ENCODE peak calls at places on chromosome 14, in five cellular contexts. One of them, this sample, is unnamed. For H3K36me3, the result is how much of the 10 kb centered on the place peaks cover.

GRCh38 chr14:59186316-59186715 is 2.2 kb upstream of the DAAM1 start:
- DNase-seq in breast epithelium: no peak
- DNase-seq in ovary: no peak
- DNase-seq in transverse colon: no peak
- DNase-seq in Peyer's patch: no peak
- DNase-seq in this sample: no peak

GRCh38 chr14:81366259-81366658 is 33.9 kb downstream of the STON2 start:
- DNase-seq in breast epithelium: no peak
- DNase-seq in ovary: no peak
- DNase-seq in transverse colon: no peak
- DNase-seq in Peyer's patch: no peak
- DNase-seq in this sample: no peak

GRCh38 chr14:35346738-35347322 is 54.6 kb downstream of the PSMA6 start:
- DNase-seq in breast epithelium: no peak
- DNase-seq in ovary: no peak
- DNase-seq in transverse colon: no peak
- DNase-seq in Peyer's patch: no peak
- DNase-seq in this sample: peak

GRCh38 chr14:23537351-23538048 is 14.1 kb downstream of the ZFHX2 start:
- DNase-seq in breast epithelium: no peak
- DNase-seq in ovary: no peak
- DNase-seq in transverse colon: no peak
- DNase-seq in Peyer's patch: no peak
- DNase-seq in this sample: no peak

GRCh38 chr14:63418020-63418419 is 99.3 kb upstream of the GPHB5 start:
- DNase-seq in breast epithelium: no peak
- DNase-seq in ovary: no peak
- DNase-seq in transverse colon: no peak
- DNase-seq in Peyer's patch: no peak
- DNase-seq in this sample: no peak

GRCh38 chr14:23704890-23705289 is 68.7 kb downstream of the DHRS2 start:
- DNase-seq in breast epithelium: no peak
- DNase-seq in ovary: no peak
- DNase-seq in transverse colon: no peak
- DNase-seq in Peyer's patch: no peak
- DNase-seq in this sample: no peak

GRCh38 chr14:34872822-34873590 is 2.2 kb downstream of the BAZ1A start:
- DNase-seq in breast epithelium: no peak
- DNase-seq in ovary: peak
- DNase-seq in transverse colon: peak
- DNase-seq in Peyer's patch: no peak
- DNase-seq in this sample: peak

GRCh38 chr14:102952276-102952675 is 29.8 kb downstream of the AMN start:
- DNase-seq in breast epithelium: no peak
- DNase-seq in ovary: no peak
- DNase-seq in transverse colon: no peak
- DNase-seq in Peyer's patch: no peak
- DNase-seq in this sample: no peak

GRCh38 chr14:71231521-71232393 is 324.5 kb downstream of the PCNX1 start:
- DNase-seq in breast epithelium: no peak
- DNase-seq in ovary: no peak
- DNase-seq in transverse colon: no peak
- DNase-seq in Peyer's patch: no peak
- DNase-seq in this sample: peak

GRCh38 chr14:52081964-52082363 is 13.1 kb upstream of the NID2 start:
- DNase-seq in breast epithelium: no peak
- DNase-seq in ovary: no peak
- DNase-seq in transverse colon: no peak
- DNase-seq in Peyer's patch: no peak
- DNase-seq in this sample: no peak

GRCh38 chr14:30180219-30180618 is 252.6 kb upstream of the PRKD1 start:
- DNase-seq in breast epithelium: no peak
- DNase-seq in ovary: no peak
- DNase-seq in transverse colon: no peak
- DNase-seq in Peyer's patch: no peak
- DNase-seq in this sample: no peak

GRCh38 chr14:106875503-106875902 is 1349.1 kb downstream of the TMEM121 start:
- DNase-seq in breast epithelium: no peak
- DNase-seq in ovary: peak
- DNase-seq in transverse colon: peak
- DNase-seq in Peyer's patch: no peak
- DNase-seq in this sample: peak

GRCh38 chr14:67942311-67942710 is 122.7 kb downstream of the RAD51B start:
- DNase-seq in breast epithelium: no peak
- DNase-seq in ovary: no peak
- DNase-seq in transverse colon: no peak
- DNase-seq in Peyer's patch: no peak
- DNase-seq in this sample: no peak

GRCh38 chr14:68790656-68791077 is 2.2 kb downstream of the ZFP36L1 start:
- DNase-seq in breast epithelium: peak
- DNase-seq in ovary: no peak
- DNase-seq in transverse colon: no peak
- DNase-seq in Peyer's patch: no peak
- DNase-seq in this sample: no peak

GRCh38 chr14:28661171-28661772 is 105.3 kb upstream of the FOXG1 start:
- DNase-seq in breast epithelium: no peak
- DNase-seq in ovary: no peak
- DNase-seq in transverse colon: no peak
- DNase-seq in Peyer's patch: no peak
- DNase-seq in this sample: no peak

GRCh38 chr14:74765721-74766120 is 2.6 kb downstream of the YLPM1 start:
- DNase-seq in breast epithelium: no peak
- DNase-seq in ovary: no peak
- DNase-seq in transverse colon: no peak
- DNase-seq in Peyer's patch: no peak
- DNase-seq in this sample: no peak

DNA sequence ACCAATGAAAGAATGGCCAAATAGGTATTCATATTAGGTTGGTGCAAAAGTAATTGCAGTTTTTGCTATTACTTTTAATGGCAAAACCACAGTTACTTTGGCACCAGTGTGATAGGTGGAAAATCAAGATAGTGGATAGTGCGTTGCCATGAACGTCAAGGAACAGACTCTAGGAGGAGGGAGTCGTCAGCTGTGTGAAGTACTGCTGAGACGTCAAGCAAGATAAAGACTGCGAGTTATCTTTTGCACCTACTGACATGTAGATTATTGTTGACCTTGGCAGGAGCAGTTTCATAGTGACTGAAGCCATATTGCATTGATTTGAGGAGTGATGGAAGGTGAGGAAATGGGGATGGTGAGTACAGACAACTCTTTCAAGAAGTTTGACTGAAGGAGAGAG is 8.3 kb downstream of the YLPM1 start:
- DNase-seq in breast epithelium: no peak
- DNase-seq in ovary: no peak
- DNase-seq in transverse colon: no peak
- DNase-seq in Peyer's patch: no peak
- DNase-seq in this sample: no peak
- H3K36me3 ChIP-seq in breast epithelium: under half
- H3K36me3 ChIP-seq in ovary: under half
- H3K36me3 ChIP-seq in transverse colon: under half
- H3K36me3 ChIP-seq in Peyer's patch: under half
- H3K36me3 ChIP-seq in this sample: under half

GRCh38 chr14:96265387-96265786 is 9.4 kb downstream of the BDKRB1 start:
- DNase-seq in breast epithelium: no peak
- DNase-seq in ovary: no peak
- DNase-seq in transverse colon: no peak
- DNase-seq in Peyer's patch: no peak
- DNase-seq in this sample: no peak

GRCh38 chr14:96269359-96269710 is 13.3 kb downstream of the BDKRB1 start:
- DNase-seq in breast epithelium: no peak
- DNase-seq in ovary: no peak
- DNase-seq in transverse colon: no peak
- DNase-seq in Peyer's patch: no peak
- DNase-seq in this sample: no peak

GRCh38 chr14:96267916-96268315 is 11.9 kb downstream of the BDKRB1 start:
- DNase-seq in breast epithelium: no peak
- DNase-seq in ovary: no peak
- DNase-seq in transverse colon: no peak
- DNase-seq in Peyer's patch: no peak
- DNase-seq in this sample: no peak

GRCh38 chr14:96268426-96269358 is 12.7 kb downstream of the BDKRB1 start:
- DNase-seq in breast epithelium: no peak
- DNase-seq in ovary: no peak
- DNase-seq in transverse colon: peak
- DNase-seq in Peyer's patch: no peak
- DNase-seq in this sample: no peak

GRCh38 chr14:96267336-96267735 is 11.3 kb downstream of the BDKRB1 start:
- DNase-seq in breast epithelium: peak
- DNase-seq in ovary: no peak
- DNase-seq in transverse colon: no peak
- DNase-seq in Peyer's patch: no peak
- DNase-seq in this sample: no peak
- TF ChIP-seq POLR2A in breast epithelium: no peak
- TF ChIP-seq POLR2A in ovary: no peak
- TF ChIP-seq POLR2A in transverse colon: no peak
- TF ChIP-seq POLR2A in Peyer's patch: no peak
- TF ChIP-seq POLR2A in this sample: no peak

GRCh38 chr14:65997350-65997749 is 488.8 kb upstream of the CCDC196 start:
- DNase-seq in breast epithelium: no peak
- DNase-seq in ovary: no peak
- DNase-seq in transverse colon: no peak
- DNase-seq in Peyer's patch: no peak
- DNase-seq in this sample: no peak
- H3K36me3 ChIP-seq in breast epithelium: under half
- H3K36me3 ChIP-seq in ovary: under half
- H3K36me3 ChIP-seq in transverse colon: under half
- H3K36me3 ChIP-seq in Peyer's patch: under half
- H3K36me3 ChIP-seq in this sample: under half

GRCh38 chr14:61662437-61663311 is 32.6 kb upstream of the HIF1A start:
- DNase-seq in breast epithelium: no peak
- DNase-seq in ovary: no peak
- DNase-seq in transverse colon: peak
- DNase-seq in Peyer's patch: no peak
- DNase-seq in this sample: no peak
- TF ChIP-seq POLR2A in breast epithelium: no peak
- TF ChIP-seq POLR2A in ovary: no peak
- TF ChIP-seq POLR2A in transverse colon: no peak
- TF ChIP-seq POLR2A in Peyer's patch: no peak
- TF ChIP-seq POLR2A in this sample: no peak

DNA sequence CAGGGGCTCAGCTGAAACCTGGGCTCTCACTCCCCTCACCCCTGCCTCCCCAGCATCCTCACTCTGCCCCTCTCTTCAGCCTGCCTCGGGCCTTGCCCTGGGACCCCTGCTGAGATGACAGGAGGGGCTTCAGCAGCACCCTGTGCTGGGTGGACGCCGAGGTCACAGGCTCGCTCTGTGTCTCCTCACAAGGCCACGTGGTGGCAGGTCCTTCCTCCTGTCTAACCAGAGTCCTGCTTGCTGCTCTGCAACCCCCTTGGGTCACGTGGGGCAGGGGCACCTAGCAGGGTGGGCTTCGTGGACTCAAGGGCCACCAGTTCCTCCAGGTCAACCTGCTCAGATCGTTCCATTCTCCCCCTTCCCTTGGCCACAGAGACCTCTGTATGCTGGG is 90.4 kb downstream of the TMEM121 start:
- DNase-seq in breast epithelium: no peak
- DNase-seq in ovary: no peak
- DNase-seq in transverse colon: no peak
- DNase-seq in Peyer's patch: no peak
- DNase-seq in this sample: no peak
- H3K36me3 ChIP-seq in breast epithelium: under half
- H3K36me3 ChIP-seq in ovary: under half
- H3K36me3 ChIP-seq in transverse colon: under half
- H3K36me3 ChIP-seq in Peyer's patch: under half
- H3K36me3 ChIP-seq in this sample: under half

GRCh38 chr14:89416002-89416995 is 734 bp downstream of the FOXN3 start:
- DNase-seq in breast epithelium: peak
- DNase-seq in ovary: peak
- DNase-seq in transverse colon: peak
- DNase-seq in Peyer's patch: peak
- DNase-seq in this sample: peak
- TF ChIP-seq POLR2A in breast epithelium: peak
- TF ChIP-seq POLR2A in ovary: peak
- TF ChIP-seq POLR2A in transverse colon: peak
- TF ChIP-seq POLR2A in Peyer's patch: no peak
- TF ChIP-seq POLR2A in this sample: no peak

GRCh38 chr14:100140452-100141132 is 18.9 kb downstream of the DEGS2 start:
- DNase-seq in breast epithelium: no peak
- DNase-seq in ovary: no peak
- DNase-seq in transverse colon: no peak
- DNase-seq in Peyer's patch: peak
- DNase-seq in this sample: no peak

GRCh38 chr14:100137173-100137572 is 22.3 kb downstream of the DEGS2 start:
- DNase-seq in breast epithelium: no peak
- DNase-seq in ovary: no peak
- DNase-seq in transverse colon: no peak
- DNase-seq in Peyer's patch: no peak
- DNase-seq in this sample: no peak

GRCh38 chr14:100138955-100139354 is 20.5 kb downstream of the DEGS2 start:
- DNase-seq in breast epithelium: no peak
- DNase-seq in ovary: no peak
- DNase-seq in transverse colon: no peak
- DNase-seq in Peyer's patch: no peak
- DNase-seq in this sample: no peak

GRCh38 chr14:100135784-100136183 is 23.7 kb downstream of the DEGS2 start:
- DNase-seq in breast epithelium: no peak
- DNase-seq in ovary: no peak
- DNase-seq in transverse colon: no peak
- DNase-seq in Peyer's patch: no peak
- DNase-seq in this sample: no peak

GRCh38 chr14:100138082-100138787 is 21.2 kb downstream of the DEGS2 start:
- DNase-seq in breast epithelium: no peak
- DNase-seq in ovary: no peak
- DNase-seq in transverse colon: peak
- DNase-seq in Peyer's patch: no peak
- DNase-seq in this sample: no peak
- H3K36me3 ChIP-seq in breast epithelium: under half
- H3K36me3 ChIP-seq in ovary: under half
- H3K36me3 ChIP-seq in transverse colon: under half
- H3K36me3 ChIP-seq in Peyer's patch: under half
- H3K36me3 ChIP-seq in this sample: under half

GRCh38 chr14:32574269-32574668 is 245.2 kb downstream of the AKAP6 start:
- DNase-seq in breast epithelium: no peak
- DNase-seq in ovary: no peak
- DNase-seq in transverse colon: no peak
- DNase-seq in Peyer's patch: no peak
- DNase-seq in this sample: no peak

GRCh38 chr14:32572867-32573149 is 243.7 kb downstream of the AKAP6 start:
- DNase-seq in breast epithelium: no peak
- DNase-seq in ovary: no peak
- DNase-seq in transverse colon: no peak
- DNase-seq in Peyer's patch: no peak
- DNase-seq in this sample: no peak

GRCh38 chr14:32567543-32568384 is 238.7 kb downstream of the AKAP6 start:
- DNase-seq in breast epithelium: no peak
- DNase-seq in ovary: no peak
- DNase-seq in transverse colon: no peak
- DNase-seq in Peyer's patch: no peak
- DNase-seq in this sample: no peak

GRCh38 chr14:32571995-32572866 is 243.1 kb downstream of the AKAP6 start:
- DNase-seq in breast epithelium: no peak
- DNase-seq in ovary: no peak
- DNase-seq in transverse colon: peak
- DNase-seq in Peyer's patch: no peak
- DNase-seq in this sample: no peak

GRCh38 chr14:32571551-32571950 is 242.5 kb downstream of the AKAP6 start:
- DNase-seq in breast epithelium: no peak
- DNase-seq in ovary: no peak
- DNase-seq in transverse colon: no peak
- DNase-seq in Peyer's patch: no peak
- DNase-seq in this sample: no peak
- TF ChIP-seq POLR2A in breast epithelium: no peak
- TF ChIP-seq POLR2A in ovary: no peak
- TF ChIP-seq POLR2A in transverse colon: no peak
- TF ChIP-seq POLR2A in Peyer's patch: no peak
- TF ChIP-seq POLR2A in this sample: no peak